ENCODE peak calls at places on chromosomes 12 and 14, in ten cellular contexts. L is left ventricle myocardium inferior, M is foreskin fibroblast, Q is NCI-H1105 treated with DMSO at 0.1 percent for 48 hours, I is Panc1, U is activated T-helper 1 cell treated with Interleukin-2 at 50 U/mL for 16 hours, F is activated T-cell treated with anti-CD3 and anti-CD28 coated beads for 4 hours, S is pancreas, T is HTR-8/SVneo, R is lung microvascular endothelial cell. K is an unnamed sample.

GRCh38 chr14:77153802-77154201 is 12.2 kb upstream of the ZDHHC22 start:
- DNase-seq in L (no peak), I (no peak), M (no peak), S (no peak), R (no peak), U (no peak), T (no peak), Q (no peak), F (no peak), K (no peak)

GRCh38 chr12:43675048-43675904 is 83.3 kb downstream of the PUS7L start:
- DNase-seq in L (no peak), F (no peak), S (peak), U (no peak), M (no peak), Q (no peak), T (no peak), R (no peak), I (no peak), K (no peak)

GRCh38 chr14:59344711-59345455 is 120.3 kb downstream of the GPR135 start:
- DNase-seq in U (no peak), L (no peak), Q (no peak), T (no peak), S (no peak), R (no peak), F (no peak), I (no peak), M (no peak), K (no peak)

GRCh38 chr12:27821259-27821973 is 41.4 kb upstream of the MANSC4 start:
- DNase-seq in T (peak), I (peak), L (no peak), U (no peak), Q (peak), F (peak), M (peak), S (no peak), R (peak), K (no peak)

GRCh38 chr14:89956294-89957009 is 725 bp downstream of the TDP1 start:
- DNase-seq in T (peak), F (peak), R (peak), M (peak), L (peak), I (no peak), S (peak), U (peak), Q (peak), K (peak)

GRCh38 chr14:75427482-75428229 is at the start of gene JDP2:
- DNase-seq in L (peak), T (peak), U (peak), I (no peak), Q (no peak), F (peak), R (peak), S (peak), M (peak), K (peak)

GRCh38 chr12:8609061-8609570 is 3.5 kb downstream of the AICDA start:
- DNase-seq in S (no peak), U (no peak), F (no peak), Q (peak), R (peak), I (peak), M (peak), T (peak), L (no peak), K (no peak)

GRCh38 chr12:33944703-33945437 is 77.4 kb upstream of the ALG10 start:
- DNase-seq in T (no peak), S (no peak), I (no peak), U (no peak), R (no peak), F (no peak), Q (no peak), M (no peak), L (no peak), K (no peak)

GRCh38 chr12:211142-211465 is 2.9 kb downstream of the SLC6A12 start:
- DNase-seq in I (no peak), M (no peak), U (no peak), F (no peak), R (no peak), Q (no peak), T (no peak), S (no peak), L (no peak), K (no peak)